ENCODE peak calls at places on chromosomes 11 and 22, in nine cellular contexts. One of them, this sample, is unnamed.

GRCh38 chr22:20243176-20243544 is 25.0 kb downstream of the RTN4R start:
- DNase-seq in BJ: no peak
- DNase-seq in AG09309: no peak
- DNase-seq in AG04450: no peak
- DNase-seq in effector memory CD4-positive, alpha-beta T cell: no peak
- DNase-seq in aorta: no peak
- DNase-seq in HepG2: no peak
- DNase-seq in IMR-90: no peak
- DNase-seq in brain microvascular endothelial cell: no peak
- DNase-seq in this sample: no peak

GRCh38 chr11:81658722-81659121 is 1074.9 kb downstream of the FAM181B start:
- DNase-seq in brain microvascular endothelial cell: peak
- DNase-seq in effector memory CD4-positive, alpha-beta T cell: no peak
- DNase-seq in BJ: no peak
- DNase-seq in IMR-90: peak
- DNase-seq in AG09309: no peak
- DNase-seq in aorta: no peak
- DNase-seq in AG04450: no peak
- DNase-seq in HepG2: peak
- DNase-seq in this sample: no peak

GRCh38 chr11:35969089-35970046 is 25.5 kb downstream of the LDLRAD3 start:
- DNase-seq in HepG2: no peak
- DNase-seq in AG04450: no peak
- DNase-seq in AG09309: no peak
- DNase-seq in effector memory CD4-positive, alpha-beta T cell: no peak
- DNase-seq in brain microvascular endothelial cell: no peak
- DNase-seq in BJ: peak
- DNase-seq in aorta: no peak
- DNase-seq in IMR-90: peak
- DNase-seq in this sample: no peak

GRCh38 chr11:47308050-47308823 is 38.3 kb downstream of the MADD start:
- DNase-seq in HepG2: no peak
- DNase-seq in IMR-90: no peak
- DNase-seq in AG04450: no peak
- DNase-seq in BJ: no peak
- DNase-seq in aorta: no peak
- DNase-seq in AG09309: no peak
- DNase-seq in effector memory CD4-positive, alpha-beta T cell: no peak
- DNase-seq in brain microvascular endothelial cell: no peak
- DNase-seq in this sample: no peak

GRCh38 chr22:23503736-23504440 is 76.2 kb downstream of the IGLL1 start:
- DNase-seq in BJ: no peak
- DNase-seq in AG09309: no peak
- DNase-seq in AG04450: no peak
- DNase-seq in IMR-90: no peak
- DNase-seq in effector memory CD4-positive, alpha-beta T cell: no peak
- DNase-seq in brain microvascular endothelial cell: no peak
- DNase-seq in HepG2: no peak
- DNase-seq in aorta: no peak
- DNase-seq in this sample: no peak

GRCh38 chr11:95363710-95364109 is 132.7 kb upstream of the SESN3 start:
- DNase-seq in AG09309: no peak
- DNase-seq in BJ: no peak
- DNase-seq in HepG2: peak
- DNase-seq in aorta: no peak
- DNase-seq in effector memory CD4-positive, alpha-beta T cell: no peak
- DNase-seq in AG04450: no peak
- DNase-seq in IMR-90: no peak
- DNase-seq in brain microvascular endothelial cell: no peak
- DNase-seq in this sample: no peak

GRCh38 chr11:124946735-124947141 is 7.3 kb upstream of the CCDC15 start:
- DNase-seq in HepG2: no peak
- DNase-seq in effector memory CD4-positive, alpha-beta T cell: no peak
- DNase-seq in BJ: peak
- DNase-seq in aorta: no peak
- DNase-seq in brain microvascular endothelial cell: no peak
- DNase-seq in AG04450: no peak
- DNase-seq in AG09309: no peak
- DNase-seq in IMR-90: peak
- DNase-seq in this sample: no peak

GRCh38 chr11:60936467-60937143 is 12.3 kb downstream of the TMEM132A start:
- DNase-seq in IMR-90: no peak
- DNase-seq in HepG2: no peak
- DNase-seq in AG04450: no peak
- DNase-seq in effector memory CD4-positive, alpha-beta T cell: no peak
- DNase-seq in BJ: no peak
- DNase-seq in AG09309: no peak
- DNase-seq in brain microvascular endothelial cell: no peak
- DNase-seq in aorta: no peak
- DNase-seq in this sample: no peak

GRCh38 chr11:32094931-32095330 is 4.1 kb downstream of the RCN1 start:
- DNase-seq in BJ: no peak
- DNase-seq in AG04450: no peak
- DNase-seq in HepG2: no peak
- DNase-seq in effector memory CD4-positive, alpha-beta T cell: no peak
- DNase-seq in aorta: no peak
- DNase-seq in IMR-90: no peak
- DNase-seq in brain microvascular endothelial cell: no peak
- DNase-seq in AG09309: no peak
- DNase-seq in this sample: no peak

DNA sequence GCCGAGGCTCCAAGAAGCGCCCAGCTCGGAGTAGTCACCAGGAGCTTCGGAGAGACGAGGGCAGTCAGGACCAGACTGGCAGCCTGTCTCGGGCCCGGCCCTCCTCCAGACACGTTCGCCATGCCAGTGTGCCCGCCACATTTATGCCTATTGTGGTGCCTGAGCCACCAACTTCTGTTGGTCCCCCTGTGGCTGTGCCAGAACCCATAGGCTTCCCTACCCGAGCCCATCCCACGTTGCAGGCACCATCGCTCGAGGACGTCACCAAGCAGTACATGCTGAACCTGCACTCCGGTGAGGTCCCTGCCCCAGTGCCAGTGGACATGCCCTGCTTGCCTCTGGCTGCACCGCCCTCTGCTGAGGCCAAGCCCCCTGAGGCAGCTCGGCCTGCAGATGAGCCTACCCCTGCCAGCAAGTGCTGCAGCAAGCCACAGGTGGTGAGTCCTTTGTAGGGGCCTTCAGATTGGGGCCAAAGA is 3.4 kb downstream of the ARHGEF17 start:
- DNase-seq in AG04450: no peak
- DNase-seq in brain microvascular endothelial cell: no peak
- DNase-seq in BJ: no peak
- DNase-seq in AG09309: no peak
- DNase-seq in aorta: peak
- DNase-seq in IMR-90: no peak
- DNase-seq in effector memory CD4-positive, alpha-beta T cell: no peak
- DNase-seq in HepG2: no peak
- DNase-seq in this sample: no peak
- H3K4me3 ChIP-seq in AG04450: peak
- H3K4me3 ChIP-seq in brain microvascular endothelial cell: peak
- H3K4me3 ChIP-seq in BJ: peak
- H3K4me3 ChIP-seq in AG09309: peak
- H3K4me3 ChIP-seq in aorta: peak
- H3K4me3 ChIP-seq in IMR-90: peak
- H3K4me3 ChIP-seq in effector memory CD4-positive, alpha-beta T cell: no peak
- H3K4me3 ChIP-seq in HepG2: peak
- H3K4me3 ChIP-seq in this sample: peak

DNA sequence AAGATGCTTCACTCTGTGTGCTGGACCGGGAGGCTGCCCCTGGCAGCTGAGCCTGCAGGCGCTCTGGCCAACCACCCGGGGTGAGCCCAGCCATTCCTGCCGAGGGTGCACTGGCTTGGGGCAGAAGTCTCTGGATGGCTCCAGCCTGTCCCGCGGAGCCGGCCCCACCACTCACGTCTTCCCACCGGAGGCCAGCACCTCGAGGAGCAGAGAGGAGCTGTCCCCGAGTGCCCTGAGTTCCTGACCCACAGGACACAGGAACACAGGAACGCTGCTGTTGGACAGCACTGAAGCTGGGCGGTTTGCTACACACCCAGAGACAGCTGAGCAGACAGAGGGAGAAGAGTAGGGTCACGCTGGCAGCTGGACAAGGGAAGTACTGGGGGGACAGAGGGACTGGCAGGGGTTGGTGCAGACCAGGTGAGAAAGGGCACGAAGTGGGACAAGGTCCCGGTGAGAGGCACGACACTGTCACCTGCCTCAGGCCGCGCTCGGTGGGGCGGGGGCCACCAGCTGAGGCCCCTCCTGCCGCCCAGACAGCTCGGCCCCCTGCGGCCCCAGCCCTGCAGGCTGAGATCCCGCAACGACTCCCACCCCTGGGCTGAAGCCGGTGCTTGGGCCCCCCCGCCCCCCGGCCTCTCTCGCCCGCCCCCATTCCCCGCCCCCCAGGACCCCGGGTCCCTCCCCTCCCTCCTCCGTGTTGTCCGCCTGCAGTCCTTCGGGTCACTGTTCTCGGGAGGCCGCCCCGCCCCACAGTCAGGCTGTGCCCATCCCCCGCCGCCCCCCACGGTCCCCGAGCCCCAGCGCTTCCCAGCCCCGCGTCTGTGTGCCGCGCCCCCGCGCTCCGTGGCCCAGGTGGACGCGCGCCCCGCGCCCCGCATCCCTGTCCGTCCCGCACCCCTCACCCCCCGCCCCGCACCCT is 624 bp upstream of the B4GALNT4 start:
- DNase-seq in AG09309: no peak
- DNase-seq in BJ: no peak
- DNase-seq in effector memory CD4-positive, alpha-beta T cell: no peak
- DNase-seq in AG04450: no peak
- DNase-seq in brain microvascular endothelial cell: peak
- DNase-seq in aorta: peak
- DNase-seq in IMR-90: peak
- DNase-seq in HepG2: peak
- DNase-seq in this sample: no peak
- H3K4me3 ChIP-seq in AG09309: peak
- H3K4me3 ChIP-seq in BJ: peak
- H3K4me3 ChIP-seq in effector memory CD4-positive, alpha-beta T cell: no peak
- H3K4me3 ChIP-seq in AG04450: peak
- H3K4me3 ChIP-seq in brain microvascular endothelial cell: no peak
- H3K4me3 ChIP-seq in aorta: no peak
- H3K4me3 ChIP-seq in IMR-90: peak
- H3K4me3 ChIP-seq in HepG2: peak
- H3K4me3 ChIP-seq in this sample: peak

GRCh38 chr22:29205598-29206371 is at the start of gene EMID1:
- DNase-seq in AG04450: no peak
- DNase-seq in AG09309: no peak
- DNase-seq in HepG2: no peak
- DNase-seq in aorta: no peak
- DNase-seq in BJ: no peak
- DNase-seq in brain microvascular endothelial cell: no peak
- DNase-seq in IMR-90: peak
- DNase-seq in effector memory CD4-positive, alpha-beta T cell: peak
- DNase-seq in this sample: no peak
- H3K4me3 ChIP-seq in AG04450: peak
- H3K4me3 ChIP-seq in AG09309: peak
- H3K4me3 ChIP-seq in HepG2: peak
- H3K4me3 ChIP-seq in aorta: peak
- H3K4me3 ChIP-seq in BJ: peak
- H3K4me3 ChIP-seq in brain microvascular endothelial cell: peak
- H3K4me3 ChIP-seq in IMR-90: peak
- H3K4me3 ChIP-seq in effector memory CD4-positive, alpha-beta T cell: peak
- H3K4me3 ChIP-seq in this sample: peak

GRCh38 chr11:113562981-113563461 is 87.8 kb upstream of the DRD2 start:
- DNase-seq in HepG2: no peak
- DNase-seq in brain microvascular endothelial cell: no peak
- DNase-seq in effector memory CD4-positive, alpha-beta T cell: no peak
- DNase-seq in aorta: no peak
- DNase-seq in BJ: no peak
- DNase-seq in AG09309: no peak
- DNase-seq in AG04450: no peak
- DNase-seq in IMR-90: no peak
- DNase-seq in this sample: no peak
- H3K4me3 ChIP-seq in HepG2: no peak
- H3K4me3 ChIP-seq in brain microvascular endothelial cell: no peak
- H3K4me3 ChIP-seq in effector memory CD4-positive, alpha-beta T cell: no peak
- H3K4me3 ChIP-seq in aorta: no peak
- H3K4me3 ChIP-seq in BJ: no peak
- H3K4me3 ChIP-seq in AG09309: no peak
- H3K4me3 ChIP-seq in AG04450: no peak
- H3K4me3 ChIP-seq in IMR-90: no peak
- H3K4me3 ChIP-seq in this sample: no peak

GRCh38 chr22:41301085-41302015 is at the start of gene ZC3H7B:
- DNase-seq in brain microvascular endothelial cell: peak
- DNase-seq in IMR-90: peak
- DNase-seq in BJ: no peak
- DNase-seq in aorta: peak
- DNase-seq in AG09309: no peak
- DNase-seq in AG04450: peak
- DNase-seq in HepG2: peak
- DNase-seq in effector memory CD4-positive, alpha-beta T cell: peak
- DNase-seq in this sample: peak

GRCh38 chr22:41302016-41302767 is 867 bp downstream of the ZC3H7B start:
- DNase-seq in brain microvascular endothelial cell: no peak
- DNase-seq in effector memory CD4-positive, alpha-beta T cell: no peak
- DNase-seq in IMR-90: no peak
- DNase-seq in AG09309: no peak
- DNase-seq in AG04450: no peak
- DNase-seq in BJ: no peak
- DNase-seq in HepG2: no peak
- DNase-seq in aorta: no peak
- DNase-seq in this sample: no peak

GRCh38 chr22:41305646-41306045 is 4.3 kb downstream of the ZC3H7B start:
- DNase-seq in effector memory CD4-positive, alpha-beta T cell: no peak
- DNase-seq in AG04450: peak
- DNase-seq in BJ: no peak
- DNase-seq in AG09309: no peak
- DNase-seq in HepG2: no peak
- DNase-seq in aorta: no peak
- DNase-seq in brain microvascular endothelial cell: no peak
- DNase-seq in IMR-90: peak
- DNase-seq in this sample: peak

GRCh38 chr22:41296826-41297667 is 4.3 kb upstream of the ZC3H7B start:
- DNase-seq in HepG2: peak
- DNase-seq in brain microvascular endothelial cell: no peak
- DNase-seq in AG09309: no peak
- DNase-seq in effector memory CD4-positive, alpha-beta T cell: no peak
- DNase-seq in BJ: no peak
- DNase-seq in IMR-90: no peak
- DNase-seq in AG04450: no peak
- DNase-seq in aorta: no peak
- DNase-seq in this sample: no peak

DNA sequence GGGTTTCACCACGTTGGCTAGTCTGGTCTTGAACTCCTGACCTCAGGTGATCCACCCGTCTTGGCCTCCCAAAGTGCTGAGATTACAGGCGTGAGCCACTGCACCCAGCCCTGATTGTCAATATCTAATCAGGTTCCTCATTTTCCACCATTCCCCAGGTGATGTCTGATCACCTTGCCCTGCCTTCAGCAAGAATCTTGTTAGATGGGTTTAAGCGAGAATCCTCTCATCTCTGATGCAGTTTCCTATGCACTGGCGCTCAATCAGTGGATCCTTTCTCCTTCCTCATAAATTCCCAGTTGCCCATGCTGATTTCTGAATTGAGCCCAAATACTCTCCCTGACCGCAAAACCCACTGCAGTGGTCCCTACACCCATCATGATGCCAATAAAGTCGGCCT is 664 bp upstream of the ZC3H7B start:
- DNase-seq in brain microvascular endothelial cell: no peak
- DNase-seq in IMR-90: no peak
- DNase-seq in BJ: no peak
- DNase-seq in AG04450: no peak
- DNase-seq in HepG2: no peak
- DNase-seq in effector memory CD4-positive, alpha-beta T cell: no peak
- DNase-seq in AG09309: no peak
- DNase-seq in aorta: no peak
- DNase-seq in this sample: no peak
- H3K4me3 ChIP-seq in brain microvascular endothelial cell: peak
- H3K4me3 ChIP-seq in IMR-90: peak
- H3K4me3 ChIP-seq in BJ: peak
- H3K4me3 ChIP-seq in AG04450: peak
- H3K4me3 ChIP-seq in HepG2: peak
- H3K4me3 ChIP-seq in effector memory CD4-positive, alpha-beta T cell: peak
- H3K4me3 ChIP-seq in AG09309: peak
- H3K4me3 ChIP-seq in aorta: no peak
- H3K4me3 ChIP-seq in this sample: peak

GRCh38 chr11:66003291-66003690 is 988 bp downstream of the BANF1 start:
- DNase-seq in HepG2: no peak
- DNase-seq in BJ: no peak
- DNase-seq in aorta: peak
- DNase-seq in brain microvascular endothelial cell: no peak
- DNase-seq in AG09309: no peak
- DNase-seq in AG04450: no peak
- DNase-seq in IMR-90: no peak
- DNase-seq in effector memory CD4-positive, alpha-beta T cell: no peak
- DNase-seq in this sample: no peak
- H3K4me3 ChIP-seq in HepG2: peak
- H3K4me3 ChIP-seq in BJ: peak
- H3K4me3 ChIP-seq in aorta: peak
- H3K4me3 ChIP-seq in brain microvascular endothelial cell: peak
- H3K4me3 ChIP-seq in AG09309: peak
- H3K4me3 ChIP-seq in AG04450: peak
- H3K4me3 ChIP-seq in IMR-90: peak
- H3K4me3 ChIP-seq in effector memory CD4-positive, alpha-beta T cell: no peak
- H3K4me3 ChIP-seq in this sample: peak